ENCODE peak calls at places on chromosomes 6 and 20, in seven cellular contexts. B is AG09309; V is pancreas; S is H7; A is right atrium auricular region; I is fibroblast of pulmonary artery; F is CD8-positive, alpha-beta memory T cell. X is an unnamed sample.
A peak's percentile ranks its signal among the peaks of the same experiment; 100 is the strongest.

GRCh38 chr20:56903421-56903820 is 274.3 kb downstream of the TFAP2C start:
- DNase-seq in S (no peak), I (no peak), B (no peak), F (no peak), V (no peak), A (no peak), X (no peak)

GRCh38 chr6:168403370-168404005 is 37.5 kb upstream of the SMOC2 start:
- DNase-seq in V (no peak), A (no peak), B (no peak), S (no peak), I (no peak), F (no peak), X (no peak)

GRCh38 chr6:5541751-5542432 is 280.6 kb downstream of the FARS2 start:
- DNase-seq in S (no peak), V (no peak), A (no peak), I (peak; percentile 18), F (no peak), B (no peak), X (peak; percentile 74)

GRCh38 chr6:49269190-49269589 is 193.9 kb downstream of the MMUT start:
- DNase-seq in F (no peak), V (no peak), I (peak; percentile 14), A (no peak), B (peak; percentile 13), S (no peak), X (peak; percentile 1)

GRCh38 chr20:31515775-31516107 is 1.5 kb downstream of the HM13 start:
- DNase-seq in B (no peak), V (peak; percentile 29), S (peak; percentile 33), A (no peak), F (no peak), I (no peak), X (no peak)

GRCh38 chr6:169386431-169387057 is 132.9 kb upstream of the THBS2 start:
- DNase-seq in I (peak; percentile 18), A (peak; percentile 57), F (no peak), S (no peak), B (peak; percentile 72), V (no peak), X (peak; percentile 92)

GRCh38 chr20:62940875-62941274 is 2.9 kb downstream of the GID8 start:
- DNase-seq in B (no peak), F (no peak), I (no peak), A (no peak), V (no peak), S (no peak), X (no peak)

GRCh38 chr6:10210052-10210451 is 204.8 kb downstream of the TFAP2A start:
- DNase-seq in A (no peak), I (peak; percentile 3), F (no peak), B (no peak), V (no peak), S (no peak), X (peak; percentile 12)

GRCh38 chr6:20350215-20350614 is 51.5 kb upstream of the E2F3 start:
- DNase-seq in A (no peak), V (no peak), I (peak; percentile 29), B (no peak), S (no peak), F (no peak), X (peak; percentile 17)

GRCh38 chr6:129485746-129486145 is 224.2 kb downstream of the ARHGAP18 start:
- DNase-seq in S (no peak), I (no peak), B (no peak), F (no peak), A (no peak), V (no peak), X (no peak)

GRCh38 chr6:10759884-10760329 is 12.3 kb downstream of the TMEM14B start:
- DNase-seq in F (no peak), S (no peak), I (peak; percentile 52), V (peak; percentile 22), A (no peak), B (no peak), X (peak; percentile 89)

GRCh38 chr6:106974337-106974998 is at the start of gene CD24:
- DNase-seq in F (no peak), B (no peak), I (no peak), V (peak; percentile 85), A (no peak), S (peak; percentile 94), X (no peak)

GRCh38 chr6:168390746-168391400 is 50.1 kb upstream of the SMOC2 start:
- DNase-seq in S (peak; percentile 47), F (no peak), A (no peak), B (no peak), I (no peak), V (no peak), X (no peak)

GRCh38 chr20:9068232-9068781 is 580 bp upstream of the PLCB4 start:
- DNase-seq in S (peak; percentile 90), V (peak; percentile 15), B (no peak), F (no peak), A (no peak), I (no peak), X (peak; percentile 24)

GRCh38 chr20:44134897-44135810 is 51.8 kb downstream of the JPH2 start:
- DNase-seq in B (no peak), V (no peak), A (no peak), S (no peak), I (no peak), F (no peak), X (no peak)

GRCh38 chr6:46221221-46221793 is 50.5 kb upstream of the ENPP5 start:
- DNase-seq in V (no peak), A (no peak), F (no peak), B (peak; percentile 18), S (peak; percentile 30), I (peak; percentile 52), X (no peak)

GRCh38 chr20:25032478-25033183 is 25.3 kb downstream of the ACSS1 start:
- DNase-seq in V (peak; percentile 53), S (peak; percentile 77), B (no peak), F (no peak), A (peak; percentile 77), I (peak; percentile 77), X (no peak)

GRCh38 chr20:7237251-7237650 is 469.8 kb downstream of the BMP2 start:
- DNase-seq in B (no peak), S (no peak), F (no peak), A (no peak), I (peak; percentile 1), V (no peak), X (no peak)

GRCh38 chr20:35059110-35059509 is 33.5 kb downstream of the TRPC4AP start:
- DNase-seq in B (no peak), S (no peak), A (no peak), F (no peak), I (no peak), V (no peak), X (no peak)

GRCh38 chr6:112841553-112842337 is 494.6 kb downstream of the RFPL4B start:
- DNase-seq in B (no peak), A (no peak), S (no peak), F (no peak), I (no peak), V (no peak), X (no peak)

GRCh38 chr20:15923030-15923776 is 650.0 kb downstream of the KIF16B start:
- DNase-seq in B (no peak), F (no peak), A (no peak), V (no peak), S (no peak), I (no peak), X (no peak)

DNA sequence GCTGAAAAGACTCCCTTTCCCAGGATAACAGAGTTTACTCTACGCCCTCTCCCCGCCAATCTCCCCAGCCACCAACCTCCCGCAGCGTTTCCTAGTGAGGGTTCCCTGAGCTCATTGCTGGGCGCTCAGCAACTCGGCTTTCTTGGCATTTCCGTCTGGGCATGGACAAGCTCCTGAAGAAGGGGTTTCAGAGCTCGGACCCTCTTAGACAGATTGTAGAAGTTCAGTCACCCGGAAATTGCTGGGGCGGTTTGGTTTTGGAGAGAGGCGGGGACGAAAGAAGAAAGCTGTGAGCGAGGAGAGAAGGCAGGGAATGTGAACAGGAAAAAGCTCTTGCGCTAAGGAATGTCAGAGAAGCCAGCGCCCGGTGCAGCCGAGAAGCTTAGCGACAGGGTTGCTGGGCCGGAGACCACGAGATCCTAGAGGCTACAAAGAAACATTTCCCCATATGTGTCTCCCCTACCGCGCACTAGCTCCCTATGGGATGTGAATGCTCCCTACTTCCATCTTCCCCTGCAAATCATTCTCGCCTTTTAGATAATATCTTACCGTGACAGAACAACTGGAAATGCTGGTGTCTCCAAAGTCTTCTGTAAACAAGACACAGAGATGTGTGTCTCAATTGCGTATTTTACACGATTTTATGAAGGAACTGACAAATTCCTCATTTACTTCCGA is 15.8 kb downstream of the POM121L2 start:
- DNase-seq in A (no peak), B (no peak), S (no peak), I (peak; percentile 61), F (no peak), V (no peak), X (peak; percentile 72)
- H3K4me3 ChIP-seq in A (no peak overlapping the region), B (peak overlapping the region; percentile 56), S (peak overlapping the region; percentile 56), I (peak overlapping the region; percentile 57), F (no peak overlapping the region), V (no peak overlapping the region), X (peak overlapping the region; percentile 55)

GRCh38 chr6:37696220-37696840 is 1.4 kb downstream of the MDGA1 start:
- DNase-seq in B (no peak), A (no peak), I (peak; percentile 40), F (peak; percentile 18), V (no peak), S (peak; percentile 78), X (peak; percentile 43)
- H3K4me3 ChIP-seq in B (peak overlapping the region; percentile 72), A (peak overlapping the region; percentile 65), I (peak overlapping the region; percentile 69), F (peak overlapping the region; percentile 38), V (peak overlapping the region; percentile 71), S (peak overlapping the region; percentile 60), X (peak overlapping the region; percentile 80)

GRCh38 chr6:108565091-108565766 is 4.5 kb downstream of the FOXO3 start:
- DNase-seq in B (no peak), V (no peak), S (no peak), A (no peak), I (no peak), F (peak; percentile 70), X (no peak)
- H3K4me3 ChIP-seq in B (no peak overlapping the region), V (no peak overlapping the region), S (no peak overlapping the region), A (peak overlapping the region; percentile 85), I (peak overlapping the region; percentile 96), F (peak overlapping the region; percentile 8), X (no peak overlapping the region)

GRCh38 chr6:29975561-29975907 is 33.2 kb downstream of the HLA-A start:
- DNase-seq in B (no peak), F (no peak), S (no peak), I (no peak), A (no peak), V (peak; percentile 26), X (no peak)
- H3K4me3 ChIP-seq in B (no peak overlapping the region), F (no peak overlapping the region), S (peak overlapping the region; percentile 37), I (no peak overlapping the region), A (peak overlapping the region; percentile 64), V (peak overlapping the region; percentile 10), X (peak overlapping the region; percentile 54)

X was measured in foreskin fibroblast.